ENCODE peak calls at places on chromosome 15, in four cellular contexts. R is GM12878, M is K562, N is HepG2. O is an unnamed sample.

GRCh38 chr15:64697911-64698369 is 77.4 kb downstream of the RBPMS2 start:
- DNase-seq in N (no peak), R (no peak), M (no peak), O (no peak)

GRCh38 chr15:27392163-27392562 is 421.2 kb downstream of the GABRG3 start:
- DNase-seq in N (no peak), R (no peak), M (no peak), O (no peak)

GRCh38 chr15:77012868-77013267 is 17.9 kb downstream of the PSTPIP1 start:
- DNase-seq in N (no peak), M (no peak), R (no peak), O (no peak)

GRCh38 chr15:62110000-62110851 is 43.4 kb downstream of the C2CD4A start:
- DNase-seq in N (no peak), M (no peak), R (no peak), O (no peak)

GRCh38 chr15:58221591-58222241 is 83.5 kb downstream of the AQP9 start:
- DNase-seq in N (peak; percentile 27), M (peak; percentile 73), R (no peak), O (peak; percentile 30)

GRCh38 chr15:33226559-33227181 is 32.2 kb upstream of the FMN1 start:
- DNase-seq in M (peak; percentile 45), N (no peak), R (peak; percentile 52), O (peak; percentile 34)

GRCh38 chr15:29968099-29968892 is 114.5 kb upstream of the GOLGA8J start:
- DNase-seq in N (no peak), R (no peak), M (no peak), O (peak; percentile 35)

GRCh38 chr15:41944313-41944940 is 27.9 kb downstream of the EHD4 start:
- DNase-seq in M (no peak), N (peak; percentile 70), R (no peak), O (no peak)

GRCh38 chr15:51128701-51129100 is 34.0 kb upstream of the TNFAIP8L3 start:
- DNase-seq in M (no peak), N (no peak), R (no peak), O (no peak)

GRCh38 chr15:68417051-68417450 is 14.9 kb downstream of the ITGA11 start:
- DNase-seq in M (no peak), R (no peak), N (no peak), O (no peak)

GRCh38 chr15:61206767-61207166 is 22.3 kb downstream of the RORA start:
- DNase-seq in R (no peak), N (no peak), M (no peak), O (no peak)

GRCh38 chr15:69321041-69321554 is 22.4 kb downstream of the PAQR5 start:
- DNase-seq in M (no peak), R (no peak), N (no peak), O (peak; percentile 13)

GRCh38 chr15:40511472-40512133 is 40.8 kb downstream of the CHST14 start:
- DNase-seq in N (peak; percentile 62), R (no peak), M (peak; percentile 89), O (no peak)

GRCh38 chr15:68589783-68590710 is 11.3 kb downstream of the CORO2B start:
- DNase-seq in M (no peak), R (no peak), N (no peak), O (no peak)

GRCh38 chr15:61227269-61228024 is 1.7 kb downstream of the RORA start:
- DNase-seq in M (no peak), N (no peak), R (no peak), O (peak; percentile 34)

GRCh38 chr15:80850941-80851451 is 71.8 kb downstream of the CEMIP start:
- DNase-seq in R (no peak), N (peak; percentile 10), M (no peak), O (no peak)

GRCh38 chr15:71807125-71807629 is 3.2 kb upstream of the NR2E3 start:
- DNase-seq in R (no peak), M (no peak), N (no peak), O (no peak)

GRCh38 chr15:71807691-71808091 is 2.7 kb upstream of the NR2E3 start:
- DNase-seq in R (no peak), M (no peak), N (no peak), O (no peak)

GRCh38 chr15:71804695-71805470 is 5.5 kb upstream of the NR2E3 start:
- DNase-seq in M (no peak), N (no peak), R (no peak), O (no peak)

GRCh38 chr15:71808311-71809020 is 1.9 kb upstream of the NR2E3 start:
- DNase-seq in M (no peak), R (no peak), N (no peak), O (no peak)

GRCh38 chr15:71806452-71806931 is 3.9 kb upstream of the NR2E3 start:
- DNase-seq in N (no peak), R (no peak), M (peak; percentile 21), O (no peak)
- TF ChIP-seq FOXM1 in N (no peak), R (no peak), M (no peak), O (no peak)

DNA sequence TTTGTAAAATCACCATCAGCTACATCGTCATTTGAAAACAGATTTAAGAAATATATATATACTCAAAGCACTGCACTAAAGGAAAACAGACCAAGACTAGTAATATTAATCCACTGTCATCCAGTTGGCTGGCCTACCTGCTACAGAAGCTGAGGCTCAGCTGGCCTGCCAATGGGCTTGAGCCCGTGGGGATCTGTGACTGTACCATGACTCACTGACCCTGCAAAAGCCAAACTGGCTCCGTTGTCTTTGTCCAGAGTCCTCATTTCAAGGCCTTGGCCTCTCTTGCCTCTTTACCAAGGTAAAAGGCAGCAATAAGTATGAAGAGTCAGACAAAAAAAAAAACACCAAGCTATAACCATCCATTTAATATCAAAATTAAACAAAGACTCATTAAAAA is 463.5 kb upstream of the RASGRP1 start:
- DNase-seq in R (no peak), M (peak; percentile 1), N (no peak), O (no peak)
- TF ChIP-seq SP1 in R (no peak), M (no peak), N (no peak), O (no peak)

GRCh38 chr15:52480990-52481389 is 47.7 kb downstream of the MYO5A start:
- DNase-seq in R (no peak), N (no peak), M (no peak), O (no peak)

GRCh38 chr15:52485290-52485689 is 43.4 kb downstream of the MYO5A start:
- DNase-seq in M (no peak), R (no peak), N (no peak), O (no peak)

GRCh38 chr15:52481915-52482314 is 46.8 kb downstream of the MYO5A start:
- DNase-seq in R (peak; percentile 81), M (no peak), N (no peak), O (no peak)

GRCh38 chr15:52486003-52486996 is 42.4 kb downstream of the MYO5A start:
- DNase-seq in M (no peak), R (no peak), N (no peak), O (no peak)

DNA sequence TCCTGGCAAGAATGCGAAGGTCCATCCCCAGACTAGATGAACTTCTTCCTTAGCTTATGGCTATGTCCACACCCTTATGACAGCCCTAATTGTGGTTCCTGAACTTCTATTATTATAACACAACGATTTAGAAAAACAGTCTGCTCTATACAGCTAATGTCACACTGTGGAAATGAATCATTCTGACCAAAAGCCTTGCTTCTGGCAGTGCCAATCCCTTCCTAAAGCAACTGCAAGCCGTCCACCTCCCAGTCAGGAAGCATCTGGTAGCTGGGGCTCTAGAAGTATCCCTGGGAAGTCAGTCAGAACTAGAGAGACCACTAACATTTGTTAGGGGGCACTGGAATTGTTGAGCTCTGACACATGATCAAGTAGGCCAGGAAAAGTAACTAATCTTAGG is 45.0 kb downstream of the MYO5A start:
- DNase-seq in M (no peak), N (no peak), R (no peak), O (no peak)
- TF ChIP-seq FOXM1 in M (no peak), N (no peak), R (no peak), O (no peak)

GRCh38 chr15:63250312-63250965 is 27.0 kb upstream of the APH1B start:
- DNase-seq in N (no peak), M (no peak), R (no peak), O (no peak)
- TF ChIP-seq SP1 in N (no peak), M (no peak), R (no peak), O (no peak)

GRCh38 chr15:70435872-70436271 is 327.5 kb downstream of the UACA start:
- DNase-seq in R (peak; percentile 15), M (no peak), N (no peak), O (no peak)
- TF ChIP-seq FOXM1 in R (no peak), M (no peak), N (no peak), O (no peak)

DNA sequence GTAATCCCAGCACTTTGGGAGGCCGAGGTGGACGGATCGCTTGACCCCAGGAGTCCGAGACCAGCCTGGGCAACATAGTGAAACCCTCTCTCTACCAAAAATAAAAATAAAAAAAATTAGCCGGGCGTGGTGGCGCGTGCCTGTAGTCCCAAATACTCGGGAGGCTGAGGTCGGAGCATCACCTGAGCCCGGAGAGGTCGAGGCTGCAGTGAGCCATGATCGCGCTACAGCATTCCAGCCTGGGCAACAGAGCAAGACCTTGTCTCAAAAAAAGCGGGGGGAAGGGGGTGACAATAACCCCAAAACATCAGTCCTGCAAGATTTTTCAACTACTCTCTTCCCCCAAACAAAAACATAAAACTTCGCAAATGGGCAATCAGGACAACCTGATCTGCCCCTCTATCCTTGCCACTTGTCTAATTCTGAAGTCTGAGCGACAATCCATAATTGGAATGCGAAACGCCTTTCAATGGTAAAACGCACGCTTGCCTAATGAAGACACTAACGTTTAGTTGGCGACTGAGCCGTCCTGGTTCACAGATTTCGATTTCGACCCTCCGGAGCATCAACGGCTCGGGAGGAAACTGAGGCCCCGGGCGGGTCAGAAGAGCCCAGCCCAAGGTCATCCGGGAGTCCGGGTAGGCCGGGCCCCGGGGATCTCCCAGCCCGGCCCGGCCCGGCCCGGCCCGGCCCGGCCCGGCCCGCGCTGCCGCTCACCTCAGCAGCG is 855 bp downstream of the BTBD1 start:
- DNase-seq in N (no peak), M (no peak), R (no peak), O (no peak)
- TF ChIP-seq SP1 in N (no peak), M (no peak), R (no peak), O (no peak)

DNA sequence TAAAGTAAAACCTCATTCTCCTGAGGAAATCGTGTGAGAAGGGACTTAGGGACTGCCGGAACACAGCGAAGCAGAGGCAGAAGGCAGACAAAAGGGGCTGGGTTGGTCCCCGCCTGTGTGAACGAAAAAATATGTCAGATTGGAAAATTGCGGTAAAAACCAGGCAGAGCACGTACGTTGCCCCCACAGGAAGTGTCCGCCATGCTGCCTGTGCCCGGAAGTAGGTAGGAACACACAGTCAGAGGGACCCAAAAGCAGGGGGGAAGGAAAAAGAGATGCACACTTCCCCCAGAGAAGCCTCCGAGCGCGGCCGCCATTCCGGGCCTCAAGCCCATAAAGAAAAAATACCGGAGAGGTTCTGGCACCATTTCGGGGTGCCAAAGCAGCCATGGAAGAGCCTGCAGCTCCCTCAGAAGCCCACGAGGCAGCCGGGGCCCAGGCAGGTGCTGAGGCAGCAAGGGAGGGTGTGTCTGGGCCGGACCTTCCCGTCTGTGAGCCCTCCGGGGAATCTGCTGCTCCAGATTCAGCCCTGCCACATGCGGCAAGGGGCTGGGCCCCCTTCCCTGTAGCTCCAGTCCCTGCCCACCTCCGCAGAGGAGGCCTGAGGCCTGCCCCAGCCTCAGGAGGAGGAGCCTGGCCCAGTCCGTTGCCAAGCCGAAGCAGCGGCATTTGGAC is at the start of gene MKRN3:
- DNase-seq in R (no peak), N (peak; percentile 44), M (peak; percentile 93), O (no peak)
- TF ChIP-seq FOXM1 in R (no peak), N (no peak), M (no peak), O (no peak)

DNA sequence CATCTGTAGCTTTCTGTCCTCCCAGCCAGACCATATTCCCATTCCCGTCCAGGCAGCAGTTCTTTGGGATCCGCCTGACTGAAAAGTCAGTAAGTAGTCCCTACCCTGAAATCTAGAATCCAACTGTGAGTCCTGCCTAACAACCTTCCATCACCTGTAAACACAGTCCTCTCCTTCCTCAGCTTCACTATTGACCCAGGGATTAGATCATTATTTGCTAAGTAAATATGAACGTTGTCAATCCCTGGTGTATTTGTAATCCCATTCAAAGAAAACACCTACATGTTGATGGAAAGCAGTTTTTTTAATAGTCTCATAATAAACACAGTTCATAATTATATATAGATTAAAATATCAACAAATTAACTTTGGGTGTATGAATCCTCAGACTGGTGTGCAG is 732 bp downstream of the SAXO2 start:
- DNase-seq in N (peak; percentile 92), R (no peak), M (no peak), O (peak; percentile 6)
- TF ChIP-seq SP1 in N (no peak), R (no peak), M (no peak), O (no peak)

O was measured in HEK293T.